ENCODE peak calls at places on chromosomes 4 and X, in five cellular contexts. One of them, this sample, is unnamed.

GRCh38 chrX:133583825-133584224 is 168.5 kb upstream of the GPC4 start:
- DNase-seq in coronary artery: no peak
- DNase-seq in GM23338: no peak
- DNase-seq in cardiac muscle cell: no peak
- DNase-seq in GM12865: no peak
- DNase-seq in this sample: no peak

GRCh38 chrX:126137899-126138298 is 28.2 kb downstream of the DCAF12L2 start:
- DNase-seq in coronary artery: no peak
- DNase-seq in GM23338: peak; percentile 25
- DNase-seq in cardiac muscle cell: no peak
- DNase-seq in GM12865: peak; percentile 0
- DNase-seq in this sample: no peak

GRCh38 chr4:78951862-78952472 is 12.7 kb upstream of the PAQR3 start:
- DNase-seq in coronary artery: no peak
- DNase-seq in GM23338: peak; percentile 60
- DNase-seq in cardiac muscle cell: peak; percentile 64
- DNase-seq in GM12865: peak; percentile 53
- DNase-seq in this sample: peak; percentile 48

GRCh38 chr4:48906283-48907173 is at the start of gene OCIAD2:
- DNase-seq in coronary artery: no peak
- DNase-seq in GM23338: peak; percentile 95
- DNase-seq in cardiac muscle cell: peak; percentile 52
- DNase-seq in GM12865: peak; percentile 88
- DNase-seq in this sample: peak; percentile 31

GRCh38 chr4:144583658-144584057 is 62.3 kb upstream of the HHIP start:
- DNase-seq in coronary artery: no peak
- DNase-seq in GM23338: no peak
- DNase-seq in cardiac muscle cell: no peak
- DNase-seq in GM12865: no peak
- DNase-seq in this sample: peak; percentile 41

GRCh38 chr4:99404595-99405287 is 30.4 kb downstream of the ADH7 start:
- DNase-seq in coronary artery: no peak
- DNase-seq in GM23338: peak; percentile 32
- DNase-seq in cardiac muscle cell: no peak
- DNase-seq in GM12865: peak; percentile 84
- DNase-seq in this sample: peak; percentile 97

GRCh38 chr4:77930154-77930553 is 67.5 kb downstream of the MRPL1 start:
- DNase-seq in coronary artery: no peak
- DNase-seq in GM23338: no peak
- DNase-seq in cardiac muscle cell: no peak
- DNase-seq in GM12865: no peak
- DNase-seq in this sample: no peak

GRCh38 chr4:126172126-126172525 is 857.4 kb downstream of the FAT4 start:
- DNase-seq in coronary artery: no peak
- DNase-seq in GM23338: no peak
- DNase-seq in cardiac muscle cell: no peak
- DNase-seq in GM12865: peak; percentile 12
- DNase-seq in this sample: no peak

GRCh38 chr4:168648929-168649328 is 152.1 kb downstream of the PALLD start:
- DNase-seq in coronary artery: no peak
- DNase-seq in GM23338: no peak
- DNase-seq in cardiac muscle cell: no peak
- DNase-seq in GM12865: no peak
- DNase-seq in this sample: peak; percentile 74

GRCh38 chr4:8545439-8545765 is 34.8 kb upstream of the GPR78 start:
- DNase-seq in coronary artery: no peak
- DNase-seq in GM23338: no peak
- DNase-seq in cardiac muscle cell: no peak
- DNase-seq in GM12865: no peak
- DNase-seq in this sample: no peak

GRCh38 chrX:41441934-41442823 is 5.0 kb upstream of the NYX start:
- DNase-seq in coronary artery: peak; percentile 91
- DNase-seq in GM23338: peak; percentile 62
- DNase-seq in cardiac muscle cell: peak; percentile 82
- DNase-seq in GM12865: peak; percentile 93
- DNase-seq in this sample: peak; percentile 90

GRCh38 chr4:28682872-28683271 is 1822.2 kb downstream of the STIM2 start:
- DNase-seq in coronary artery: no peak
- DNase-seq in GM23338: peak; percentile 79
- DNase-seq in cardiac muscle cell: no peak
- DNase-seq in GM12865: no peak
- DNase-seq in this sample: no peak

GRCh38 chr4:77538574-77539157 is 67.0 kb upstream of the CXCL13 start:
- DNase-seq in coronary artery: no peak
- DNase-seq in GM23338: no peak
- DNase-seq in cardiac muscle cell: no peak
- DNase-seq in GM12865: no peak
- DNase-seq in this sample: no peak

GRCh38 chr4:185730387-185730786 is 81.6 kb downstream of the SORBS2 start:
- DNase-seq in coronary artery: no peak
- DNase-seq in GM23338: peak; percentile 55
- DNase-seq in cardiac muscle cell: peak; percentile 48
- DNase-seq in GM12865: peak; percentile 82
- DNase-seq in this sample: peak; percentile 35

GRCh38 chr4:89222171-89222570 is 85.4 kb downstream of the GPRIN3 start:
- DNase-seq in coronary artery: no peak
- DNase-seq in GM23338: no peak
- DNase-seq in cardiac muscle cell: no peak
- DNase-seq in GM12865: peak; percentile 4
- DNase-seq in this sample: no peak

GRCh38 chr4:184748251-184748652 is 14.4 kb upstream of the CENPU start:
- DNase-seq in coronary artery: no peak
- DNase-seq in GM23338: peak; percentile 17
- DNase-seq in cardiac muscle cell: no peak
- DNase-seq in GM12865: no peak
- DNase-seq in this sample: no peak

GRCh38 chr4:29311231-29311630 is 1408.9 kb upstream of the PCDH7 start:
- DNase-seq in coronary artery: no peak
- DNase-seq in GM23338: no peak
- DNase-seq in cardiac muscle cell: no peak
- DNase-seq in GM12865: no peak
- DNase-seq in this sample: no peak

GRCh38 chr4:85084371-85085170 is 118.1 kb upstream of the WDFY3 start:
- DNase-seq in coronary artery: no peak
- DNase-seq in GM23338: peak; percentile 79
- DNase-seq in cardiac muscle cell: peak; percentile 81
- DNase-seq in GM12865: peak; percentile 77
- DNase-seq in this sample: peak; percentile 78

GRCh38 chr4:185127021-185127925 is 15.8 kb upstream of the SLC25A4 start:
- DNase-seq in coronary artery: no peak
- DNase-seq in GM23338: peak; percentile 58
- DNase-seq in cardiac muscle cell: peak; percentile 38
- DNase-seq in GM12865: no peak
- DNase-seq in this sample: no peak

GRCh38 chrX:132602701-132603100 is 113.9 kb upstream of the MBNL3 start:
- DNase-seq in coronary artery: no peak
- DNase-seq in GM23338: no peak
- DNase-seq in cardiac muscle cell: no peak
- DNase-seq in GM12865: no peak
- DNase-seq in this sample: no peak

GRCh38 chrX:39874202-39874816 is 223.4 kb downstream of the BCOR start:
- DNase-seq in coronary artery: no peak
- DNase-seq in GM23338: no peak
- DNase-seq in cardiac muscle cell: no peak
- DNase-seq in GM12865: peak; percentile 95
- DNase-seq in this sample: no peak

GRCh38 chrX:72316408-72317079 is 10.8 kb upstream of the CITED1 start:
- DNase-seq in coronary artery: no peak
- DNase-seq in GM23338: peak; percentile 40
- DNase-seq in cardiac muscle cell: no peak
- DNase-seq in GM12865: no peak
- DNase-seq in this sample: no peak

GRCh38 chr4:137738377-137738990 is 206.2 kb upstream of the PCDH18 start:
- DNase-seq in coronary artery: no peak
- DNase-seq in GM23338: no peak
- DNase-seq in cardiac muscle cell: no peak
- DNase-seq in GM12865: no peak
- DNase-seq in this sample: peak; percentile 3

GRCh38 chrX:134460005-134460860 is at the start of gene HPRT1:
- DNase-seq in coronary artery: peak; percentile 83
- DNase-seq in GM23338: peak; percentile 75
- DNase-seq in cardiac muscle cell: peak; percentile 96
- DNase-seq in GM12865: peak; percentile 86
- DNase-seq in this sample: peak; percentile 73

GRCh38 chrX:152220612-152221011 is 82.2 kb upstream of the MAGEA10 start:
- DNase-seq in coronary artery: no peak
- DNase-seq in GM23338: no peak
- DNase-seq in cardiac muscle cell: no peak
- DNase-seq in GM12865: no peak
- DNase-seq in this sample: no peak

GRCh38 chr4:6686104-6686787 is 7.4 kb upstream of the S100P start:
- DNase-seq in coronary artery: no peak
- DNase-seq in GM23338: no peak
- DNase-seq in cardiac muscle cell: no peak
- DNase-seq in GM12865: no peak
- DNase-seq in this sample: no peak

GRCh38 chr4:6692379-6692778 is 1.3 kb upstream of the S100P start:
- DNase-seq in coronary artery: no peak
- DNase-seq in GM23338: no peak
- DNase-seq in cardiac muscle cell: no peak
- DNase-seq in GM12865: no peak
- DNase-seq in this sample: no peak

GRCh38 chr4:6689506-6689960 is 4.1 kb upstream of the S100P start:
- DNase-seq in coronary artery: no peak
- DNase-seq in GM23338: no peak
- DNase-seq in cardiac muscle cell: no peak
- DNase-seq in GM12865: no peak
- DNase-seq in this sample: no peak

GRCh38 chr4:6687947-6688878 is 5.5 kb upstream of the S100P start:
- DNase-seq in coronary artery: no peak
- DNase-seq in GM23338: peak; percentile 45
- DNase-seq in cardiac muscle cell: no peak
- DNase-seq in GM12865: no peak
- DNase-seq in this sample: no peak

GRCh38 chr4:6688879-6689505 is 4.7 kb upstream of the S100P start:
- DNase-seq in coronary artery: no peak
- DNase-seq in GM23338: peak; percentile 72
- DNase-seq in cardiac muscle cell: no peak
- DNase-seq in GM12865: peak; percentile 69
- DNase-seq in this sample: peak; percentile 86
- H3K4me3 ChIP-seq in coronary artery: peak overlapping the region; percentile 25
- H3K4me3 ChIP-seq in GM23338: no peak overlapping the region
- H3K4me3 ChIP-seq in cardiac muscle cell: no peak overlapping the region
- H3K4me3 ChIP-seq in GM12865: no peak overlapping the region
- H3K4me3 ChIP-seq in this sample: no peak overlapping the region

GRCh38 chrX:117843749-117844148 is 272.9 kb downstream of the KLHL13 start:
- DNase-seq in coronary artery: no peak
- DNase-seq in GM23338: no peak
- DNase-seq in cardiac muscle cell: no peak
- DNase-seq in GM12865: no peak
- DNase-seq in this sample: no peak

GRCh38 chrX:117835034-117835433 is 281.6 kb downstream of the KLHL13 start:
- DNase-seq in coronary artery: no peak
- DNase-seq in GM23338: peak; percentile 3
- DNase-seq in cardiac muscle cell: no peak
- DNase-seq in GM12865: no peak
- DNase-seq in this sample: no peak

GRCh38 chrX:117840645-117841044 is 276.0 kb downstream of the KLHL13 start:
- DNase-seq in coronary artery: no peak
- DNase-seq in GM23338: no peak
- DNase-seq in cardiac muscle cell: no peak
- DNase-seq in GM12865: peak; percentile 28
- DNase-seq in this sample: no peak

GRCh38 chrX:117838581-117839331 is 277.9 kb downstream of the KLHL13 start:
- DNase-seq in coronary artery: no peak
- DNase-seq in GM23338: no peak
- DNase-seq in cardiac muscle cell: no peak
- DNase-seq in GM12865: peak; percentile 0
- DNase-seq in this sample: no peak

GRCh38 chrX:117839544-117839943 is 277.1 kb downstream of the KLHL13 start:
- DNase-seq in coronary artery: no peak
- DNase-seq in GM23338: peak; percentile 15
- DNase-seq in cardiac muscle cell: no peak
- DNase-seq in GM12865: peak; percentile 1
- DNase-seq in this sample: no peak
- TF ChIP-seq CTCF in coronary artery: no peak
- TF ChIP-seq CTCF in GM23338: peak; percentile 37
- TF ChIP-seq CTCF in cardiac muscle cell: no peak
- TF ChIP-seq CTCF in GM12865: peak; percentile 8
- TF ChIP-seq CTCF in this sample: no peak

DNA sequence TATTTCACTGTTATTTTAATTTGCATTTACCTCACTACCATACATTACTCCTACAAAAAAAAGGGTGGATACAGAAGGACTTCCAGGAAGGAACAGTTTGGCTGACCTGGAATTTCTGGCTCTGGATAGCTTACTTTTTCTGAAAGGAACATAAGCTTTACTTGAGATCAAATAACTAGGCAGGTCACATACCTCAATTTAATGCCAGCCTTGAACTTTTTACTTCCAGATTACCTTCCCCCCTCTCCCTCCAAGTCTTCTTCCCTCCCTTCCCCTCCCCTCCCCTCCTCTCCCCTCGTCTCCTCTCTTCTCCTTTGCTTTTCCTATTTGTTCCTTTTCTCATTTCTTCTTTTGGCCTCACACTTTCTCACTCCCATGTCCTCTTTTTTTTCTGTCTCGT is 659.2 kb upstream of the AADAT start:
- DNase-seq in coronary artery: no peak
- DNase-seq in GM23338: no peak
- DNase-seq in cardiac muscle cell: no peak
- DNase-seq in GM12865: no peak
- DNase-seq in this sample: no peak
- H3K4me3 ChIP-seq in coronary artery: no peak overlapping the region
- H3K4me3 ChIP-seq in GM23338: no peak overlapping the region
- H3K4me3 ChIP-seq in cardiac muscle cell: no peak overlapping the region
- H3K4me3 ChIP-seq in GM12865: no peak overlapping the region
- H3K4me3 ChIP-seq in this sample: no peak overlapping the region

DNA sequence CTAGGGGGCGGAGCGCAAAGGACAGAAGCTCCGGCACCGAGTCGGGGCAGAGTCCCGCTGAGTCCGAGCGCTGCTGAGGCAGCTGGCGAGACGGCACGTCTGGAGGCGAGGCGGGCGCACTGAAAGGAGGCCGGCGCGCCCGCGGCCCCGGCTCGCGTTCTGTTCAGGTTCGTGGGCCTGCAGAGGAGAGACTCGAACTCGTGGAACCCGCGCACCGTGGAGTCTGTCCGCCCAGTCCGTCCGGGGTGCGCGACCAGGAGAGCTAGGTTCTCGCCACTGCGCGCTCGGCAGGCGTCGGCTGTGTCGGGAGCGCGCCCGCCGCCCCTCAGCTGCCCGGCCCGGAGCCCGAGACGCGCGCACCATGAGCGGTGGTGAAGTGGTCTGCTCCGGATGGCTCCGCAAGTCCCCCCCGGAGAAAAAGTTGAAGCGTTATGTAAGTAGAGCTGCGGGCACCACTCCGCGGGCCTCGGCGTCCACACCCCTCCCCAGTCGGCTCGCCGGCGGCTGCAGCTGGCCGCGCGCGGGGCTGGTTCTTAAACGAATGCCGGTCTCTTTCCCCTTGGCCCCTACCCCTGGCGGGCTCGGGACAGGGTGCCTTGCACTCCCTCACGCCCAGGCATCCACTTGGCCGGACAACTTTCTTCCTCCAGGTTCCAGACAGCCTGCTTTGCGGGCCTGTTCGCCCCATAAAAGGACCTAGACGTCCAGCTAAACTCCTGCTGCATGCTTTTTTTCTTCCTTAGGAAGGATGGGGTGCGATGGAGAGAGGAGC is at the start of gene GAB1:
- DNase-seq in coronary artery: no peak
- DNase-seq in GM23338: peak; percentile 91
- DNase-seq in cardiac muscle cell: peak; percentile 86
- DNase-seq in GM12865: peak; percentile 90
- DNase-seq in this sample: peak; percentile 52
- TF ChIP-seq CTCF in coronary artery: no peak
- TF ChIP-seq CTCF in GM23338: no peak
- TF ChIP-seq CTCF in cardiac muscle cell: peak; percentile 4
- TF ChIP-seq CTCF in GM12865: no peak
- TF ChIP-seq CTCF in this sample: peak; percentile 25